ENCODE peak calls at places on chromosomes 13 and 19, in five cellular contexts. One of them, this sample, is unnamed.

GRCh38 chr13:50766043-50766442 is 77.4 kb downstream of the DLEU7 start:
- DNase-seq in HepG2: no peak
- DNase-seq in mammary epithelial cell: no peak
- DNase-seq in H9: no peak
- DNase-seq in K562: no peak
- DNase-seq in this sample: no peak

GRCh38 chr13:52359534-52359933 is 46.4 kb downstream of the THSD1 start:
- DNase-seq in HepG2: no peak
- DNase-seq in mammary epithelial cell: no peak
- DNase-seq in H9: no peak
- DNase-seq in K562: no peak
- DNase-seq in this sample: no peak

GRCh38 chr13:36820222-36820621 is 1.2 kb downstream of the RFXAP start:
- DNase-seq in HepG2: no peak
- DNase-seq in mammary epithelial cell: no peak
- DNase-seq in H9: no peak
- DNase-seq in K562: no peak
- DNase-seq in this sample: no peak

GRCh38 chr13:25478186-25478585 is 106.4 kb downstream of the ATP8A2 start:
- DNase-seq in HepG2: peak
- DNase-seq in mammary epithelial cell: peak
- DNase-seq in H9: no peak
- DNase-seq in K562: no peak
- DNase-seq in this sample: peak

GRCh38 chr19:5314012-5314906 is 26.4 kb downstream of the PTPRS start:
- DNase-seq in HepG2: peak
- DNase-seq in mammary epithelial cell: peak
- DNase-seq in H9: no peak
- DNase-seq in K562: peak
- DNase-seq in this sample: no peak

GRCh38 chr13:42645717-42646116 is 71.8 kb downstream of the TNFSF11 start:
- DNase-seq in HepG2: no peak
- DNase-seq in mammary epithelial cell: no peak
- DNase-seq in H9: no peak
- DNase-seq in K562: no peak
- DNase-seq in this sample: no peak

GRCh38 chr19:20365146-20365545 is 198.1 kb downstream of the ZNF486 start:
- DNase-seq in HepG2: no peak
- DNase-seq in mammary epithelial cell: no peak
- DNase-seq in H9: no peak
- DNase-seq in K562: no peak
- DNase-seq in this sample: no peak

GRCh38 chr13:75749407-75749806 is 113.3 kb downstream of the LMO7 start:
- DNase-seq in HepG2: no peak
- DNase-seq in mammary epithelial cell: peak
- DNase-seq in H9: no peak
- DNase-seq in K562: no peak
- DNase-seq in this sample: no peak

GRCh38 chr13:36493046-36493445 is 60.8 kb downstream of the CCNA1 start:
- DNase-seq in HepG2: no peak
- DNase-seq in mammary epithelial cell: no peak
- DNase-seq in H9: no peak
- DNase-seq in K562: no peak
- DNase-seq in this sample: peak

GRCh38 chr13:22505489-22505888 is 675.3 kb upstream of the SGCG start:
- DNase-seq in HepG2: no peak
- DNase-seq in mammary epithelial cell: no peak
- DNase-seq in H9: no peak
- DNase-seq in K562: no peak
- DNase-seq in this sample: no peak

GRCh38 chr19:10604460-10604980 is 17.4 kb upstream of the AP1M2 start:
- DNase-seq in HepG2: no peak
- DNase-seq in mammary epithelial cell: no peak
- DNase-seq in H9: no peak
- DNase-seq in K562: no peak
- DNase-seq in this sample: no peak

GRCh38 chr13:41544824-41545707 is 87.7 kb downstream of the RGCC start:
- DNase-seq in HepG2: no peak
- DNase-seq in mammary epithelial cell: peak
- DNase-seq in H9: no peak
- DNase-seq in K562: no peak
- DNase-seq in this sample: no peak

GRCh38 chr19:57099199-57099661 is 20.6 kb upstream of the USP29 start:
- DNase-seq in HepG2: peak
- DNase-seq in mammary epithelial cell: peak
- DNase-seq in H9: peak
- DNase-seq in K562: peak
- DNase-seq in this sample: peak

GRCh38 chr19:18433735-18434398 is 4.1 kb downstream of the ISYNA1 start:
- DNase-seq in HepG2: no peak
- DNase-seq in mammary epithelial cell: no peak
- DNase-seq in H9: peak
- DNase-seq in K562: peak
- DNase-seq in this sample: no peak

GRCh38 chr13:59269476-59269875 is 894.3 kb downstream of the DIAPH3 start:
- DNase-seq in HepG2: no peak
- DNase-seq in mammary epithelial cell: peak
- DNase-seq in H9: no peak
- DNase-seq in K562: no peak
- DNase-seq in this sample: no peak

GRCh38 chr19:10685210-10685609 is 16.0 kb upstream of the QTRT1 start:
- DNase-seq in HepG2: no peak
- DNase-seq in mammary epithelial cell: no peak
- DNase-seq in H9: no peak
- DNase-seq in K562: no peak
- DNase-seq in this sample: no peak

GRCh38 chr13:39875111-39875510 is 219.6 kb downstream of the COG6 start:
- DNase-seq in HepG2: no peak
- DNase-seq in mammary epithelial cell: no peak
- DNase-seq in H9: no peak
- DNase-seq in K562: no peak
- DNase-seq in this sample: no peak

GRCh38 chr13:44576396-44577235 is 486 bp upstream of the TSC22D1 start:
- DNase-seq in HepG2: no peak
- DNase-seq in mammary epithelial cell: no peak
- DNase-seq in H9: no peak
- DNase-seq in K562: peak
- DNase-seq in this sample: no peak

GRCh38 chr13:39765801-39766463 is 110.5 kb downstream of the COG6 start:
- DNase-seq in HepG2: no peak
- DNase-seq in mammary epithelial cell: peak
- DNase-seq in H9: peak
- DNase-seq in K562: no peak
- DNase-seq in this sample: no peak

GRCh38 chr13:112638919-112639318 is 50.9 kb upstream of the ATP11A start:
- DNase-seq in HepG2: no peak
- DNase-seq in mammary epithelial cell: no peak
- DNase-seq in H9: no peak
- DNase-seq in K562: no peak
- DNase-seq in this sample: no peak

DNA sequence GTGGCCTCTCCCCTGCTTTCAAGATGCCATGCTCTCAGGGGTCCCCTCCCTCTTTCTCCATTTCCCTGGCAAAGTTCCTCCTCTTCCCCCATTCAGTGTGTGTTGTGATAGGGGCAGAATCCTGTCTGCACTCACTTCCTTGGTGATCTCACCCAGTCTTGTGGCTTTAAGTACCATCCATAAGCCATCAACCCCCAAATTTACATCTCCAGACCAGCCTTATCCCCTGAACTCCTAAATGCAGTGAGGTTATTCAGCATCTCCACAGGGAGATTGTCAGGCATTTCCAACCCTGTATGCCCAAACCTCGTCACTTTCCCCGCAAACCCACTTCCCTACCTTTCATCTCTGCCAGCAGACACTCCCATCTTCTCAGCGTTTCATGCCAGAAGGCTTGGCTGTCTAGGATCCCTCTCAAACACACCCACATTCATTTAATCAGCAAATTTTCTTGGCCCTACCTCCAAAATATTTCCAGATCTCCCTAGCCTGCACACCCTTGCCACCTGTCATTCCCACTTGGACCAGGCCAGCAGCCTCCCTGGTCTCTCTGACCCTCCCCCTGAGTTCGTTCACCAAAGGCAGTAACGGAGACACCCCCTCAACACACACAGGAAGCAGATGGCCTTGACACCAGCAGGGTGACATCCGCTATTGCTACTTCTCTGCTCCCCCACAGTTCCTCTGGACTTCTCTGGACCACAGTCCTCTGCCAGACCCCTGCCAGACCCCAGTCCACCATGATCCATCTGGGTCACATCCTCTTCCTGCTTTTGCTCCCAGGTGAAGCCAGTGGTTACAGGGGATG is at the start of gene HCST:
- DNase-seq in HepG2: no peak
- DNase-seq in mammary epithelial cell: peak
- DNase-seq in H9: no peak
- DNase-seq in K562: no peak
- DNase-seq in this sample: no peak
- H3K9ac ChIP-seq in HepG2: peak
- H3K9ac ChIP-seq in mammary epithelial cell: no peak
- H3K9ac ChIP-seq in H9: peak
- H3K9ac ChIP-seq in K562: peak
- H3K9ac ChIP-seq in this sample: peak

GRCh38 chr19:16497042-16497441 is 848 bp downstream of the C19orf44 start:
- DNase-seq in HepG2: no peak
- DNase-seq in mammary epithelial cell: no peak
- DNase-seq in H9: no peak
- DNase-seq in K562: no peak
- DNase-seq in this sample: no peak
- H3K9ac ChIP-seq in HepG2: peak
- H3K9ac ChIP-seq in mammary epithelial cell: no peak
- H3K9ac ChIP-seq in H9: no peak
- H3K9ac ChIP-seq in K562: peak
- H3K9ac ChIP-seq in this sample: peak

GRCh38 chr13:81664872-81665271 is 1323.9 kb upstream of the SPRY2 start:
- DNase-seq in HepG2: no peak
- DNase-seq in mammary epithelial cell: no peak
- DNase-seq in H9: no peak
- DNase-seq in K562: no peak
- DNase-seq in this sample: no peak
- H3K9ac ChIP-seq in HepG2: no peak
- H3K9ac ChIP-seq in mammary epithelial cell: no peak
- H3K9ac ChIP-seq in H9: no peak
- H3K9ac ChIP-seq in K562: no peak
- H3K9ac ChIP-seq in this sample: no peak

GRCh38 chr19:16496613-16496983 is 404 bp downstream of the C19orf44 start:
- DNase-seq in HepG2: no peak
- DNase-seq in mammary epithelial cell: peak
- DNase-seq in H9: no peak
- DNase-seq in K562: no peak
- DNase-seq in this sample: no peak
- H3K9ac ChIP-seq in HepG2: peak
- H3K9ac ChIP-seq in mammary epithelial cell: peak
- H3K9ac ChIP-seq in H9: no peak
- H3K9ac ChIP-seq in K562: peak
- H3K9ac ChIP-seq in this sample: peak

GRCh38 chr19:55545443-55545842 is at the start of gene SBK3:
- DNase-seq in HepG2: no peak
- DNase-seq in mammary epithelial cell: no peak
- DNase-seq in H9: no peak
- DNase-seq in K562: no peak
- DNase-seq in this sample: no peak

GRCh38 chr19:55549500-55550320 is 4.4 kb upstream of the SBK3 start:
- DNase-seq in HepG2: peak
- DNase-seq in mammary epithelial cell: peak
- DNase-seq in H9: peak
- DNase-seq in K562: no peak
- DNase-seq in this sample: no peak

GRCh38 chr19:55544776-55545439 is 435 bp downstream of the SBK3 start:
- DNase-seq in HepG2: peak
- DNase-seq in mammary epithelial cell: no peak
- DNase-seq in H9: no peak
- DNase-seq in K562: peak
- DNase-seq in this sample: no peak

GRCh38 chr19:55545913-55546495 is 661 bp upstream of the SBK3 start:
- DNase-seq in HepG2: peak
- DNase-seq in mammary epithelial cell: no peak
- DNase-seq in H9: no peak
- DNase-seq in K562: no peak
- DNase-seq in this sample: no peak

GRCh38 chr19:55546822-55547614 is 1.7 kb upstream of the SBK3 start:
- DNase-seq in HepG2: peak
- DNase-seq in mammary epithelial cell: peak
- DNase-seq in H9: no peak
- DNase-seq in K562: peak
- DNase-seq in this sample: no peak
- H3K9ac ChIP-seq in HepG2: no peak
- H3K9ac ChIP-seq in mammary epithelial cell: no peak
- H3K9ac ChIP-seq in H9: no peak
- H3K9ac ChIP-seq in K562: peak
- H3K9ac ChIP-seq in this sample: no peak

GRCh38 chr19:41932259-41933130 is 4.2 kb upstream of the ERFL start:
- DNase-seq in HepG2: no peak
- DNase-seq in mammary epithelial cell: no peak
- DNase-seq in H9: no peak
- DNase-seq in K562: no peak
- DNase-seq in this sample: no peak

GRCh38 chr19:41933693-41934426 is 5.6 kb upstream of the ERFL start:
- DNase-seq in HepG2: no peak
- DNase-seq in mammary epithelial cell: no peak
- DNase-seq in H9: no peak
- DNase-seq in K562: no peak
- DNase-seq in this sample: no peak

GRCh38 chr19:41934849-41935374 is 6.7 kb upstream of the ERFL start:
- DNase-seq in HepG2: peak
- DNase-seq in mammary epithelial cell: peak
- DNase-seq in H9: peak
- DNase-seq in K562: peak
- DNase-seq in this sample: peak

GRCh38 chr19:41930926-41931592 is 2.8 kb upstream of the ERFL start:
- DNase-seq in HepG2: no peak
- DNase-seq in mammary epithelial cell: no peak
- DNase-seq in H9: peak
- DNase-seq in K562: no peak
- DNase-seq in this sample: peak

GRCh38 chr19:41933131-41933458 is 4.8 kb upstream of the ERFL start:
- DNase-seq in HepG2: no peak
- DNase-seq in mammary epithelial cell: no peak
- DNase-seq in H9: no peak
- DNase-seq in K562: no peak
- DNase-seq in this sample: no peak
- H3K9ac ChIP-seq in HepG2: no peak
- H3K9ac ChIP-seq in mammary epithelial cell: no peak
- H3K9ac ChIP-seq in H9: no peak
- H3K9ac ChIP-seq in K562: no peak
- H3K9ac ChIP-seq in this sample: no peak

DNA sequence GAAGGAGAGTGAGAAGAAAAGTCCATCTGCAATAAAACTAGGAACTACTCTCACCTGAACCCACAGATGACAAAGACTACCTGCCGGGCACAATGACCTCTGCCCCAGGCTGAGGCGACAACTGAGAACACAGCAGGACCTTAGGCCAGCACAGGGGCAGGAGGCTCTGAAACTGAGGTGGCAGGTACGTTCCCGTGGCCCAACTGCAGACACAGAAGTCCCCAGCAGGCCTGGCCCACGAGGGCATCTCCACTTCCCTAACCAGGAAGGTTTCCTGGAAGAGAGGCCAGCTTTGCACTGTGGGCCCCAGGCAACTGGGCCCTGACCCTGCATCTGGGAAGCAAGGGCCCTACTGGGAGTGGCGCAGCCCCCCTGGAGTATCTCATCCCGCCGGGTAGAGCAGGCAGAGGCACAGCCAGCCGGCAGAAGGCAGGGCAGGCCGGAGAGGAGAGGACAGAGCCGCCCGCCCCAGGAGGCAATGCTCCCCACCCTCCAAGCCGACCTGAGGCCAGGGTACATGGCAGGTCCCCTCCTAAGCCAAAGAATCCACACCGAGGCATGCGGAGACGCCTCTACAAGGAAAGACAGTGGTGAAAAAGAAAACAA is 32.7 kb downstream of the STK24 start:
- DNase-seq in HepG2: no peak
- DNase-seq in mammary epithelial cell: no peak
- DNase-seq in H9: no peak
- DNase-seq in K562: no peak
- DNase-seq in this sample: no peak
- H3K9ac ChIP-seq in HepG2: no peak
- H3K9ac ChIP-seq in mammary epithelial cell: no peak
- H3K9ac ChIP-seq in H9: no peak
- H3K9ac ChIP-seq in K562: no peak
- H3K9ac ChIP-seq in this sample: peak